ENCODE peak calls at places on chromosomes 11 and 22, in four cellular contexts. One of them, this sample, is unnamed. For H3K36me3, the result is how much of the 10 kb centered on the place peaks cover.

GRCh38 chr11:110091995-110092576 is 1.1 kb upstream of the ZC3H12C start:
- DNase-seq in GM12878: no peak
- DNase-seq in HepG2: peak
- DNase-seq in HCT116: peak
- DNase-seq in this sample: no peak

GRCh38 chr11:34356918-34357645 is 728 bp downstream of the ABTB2 start:
- DNase-seq in GM12878: no peak
- DNase-seq in HepG2: no peak
- DNase-seq in HCT116: no peak
- DNase-seq in this sample: no peak

GRCh38 chr11:128244896-128245295 is 342.5 kb downstream of the ETS1 start:
- DNase-seq in GM12878: no peak
- DNase-seq in HepG2: no peak
- DNase-seq in HCT116: no peak
- DNase-seq in this sample: no peak

GRCh38 chr22:45483319-45483718 is 19.4 kb upstream of the FBLN1 start:
- DNase-seq in GM12878: no peak
- DNase-seq in HepG2: no peak
- DNase-seq in HCT116: no peak
- DNase-seq in this sample: no peak

GRCh38 chr11:92489831-92490399 is 265.3 kb downstream of the FAT3 start:
- DNase-seq in GM12878: no peak
- DNase-seq in HepG2: no peak
- DNase-seq in HCT116: no peak
- DNase-seq in this sample: no peak

GRCh38 chr11:36258730-36259360 is 30.4 kb downstream of the COMMD9 start:
- DNase-seq in GM12878: no peak
- DNase-seq in HepG2: peak
- DNase-seq in HCT116: peak
- DNase-seq in this sample: peak

GRCh38 chr11:2698386-2699184 is 1.2 kb downstream of the KCNQ1OT1 start:
- DNase-seq in GM12878: no peak
- DNase-seq in HepG2: no peak
- DNase-seq in HCT116: no peak
- DNase-seq in this sample: no peak

GRCh38 chr11:123187670-123188507 is 7.2 kb downstream of the CLMP start:
- DNase-seq in GM12878: no peak
- DNase-seq in HepG2: no peak
- DNase-seq in HCT116: no peak
- DNase-seq in this sample: no peak

GRCh38 chr11:125345706-125346561 is 150.1 kb downstream of the FEZ1 start:
- DNase-seq in GM12878: no peak
- DNase-seq in HepG2: peak
- DNase-seq in HCT116: no peak
- DNase-seq in this sample: peak

GRCh38 chr11:44387825-44388224 is 77.9 kb upstream of the ALX4 start:
- DNase-seq in GM12878: no peak
- DNase-seq in HepG2: no peak
- DNase-seq in HCT116: no peak
- DNase-seq in this sample: no peak

GRCh38 chr11:31798057-31799035 is 12.8 kb downstream of the PAX6 start:
- DNase-seq in GM12878: no peak
- DNase-seq in HepG2: no peak
- DNase-seq in HCT116: no peak
- DNase-seq in this sample: no peak

GRCh38 chr22:44622685-44623084 is 79.3 kb upstream of the PRR5 start:
- DNase-seq in GM12878: no peak
- DNase-seq in HepG2: no peak
- DNase-seq in HCT116: no peak
- DNase-seq in this sample: no peak

GRCh38 chr11:130434521-130435223 is 6.3 kb upstream of the ADAMTS8 start:
- DNase-seq in GM12878: peak
- DNase-seq in HepG2: peak
- DNase-seq in HCT116: peak
- DNase-seq in this sample: peak

GRCh38 chr11:3837793-3838192 is 3.0 kb downstream of the RHOG start:
- DNase-seq in GM12878: no peak
- DNase-seq in HepG2: no peak
- DNase-seq in HCT116: no peak
- DNase-seq in this sample: no peak

GRCh38 chr22:45096256-45096907 is 67.3 kb upstream of the NUP50 start:
- DNase-seq in GM12878: no peak
- DNase-seq in HepG2: peak
- DNase-seq in HCT116: peak
- DNase-seq in this sample: peak

GRCh38 chr11:97641988-97642387 is 1252.2 kb downstream of the JRKL start:
- DNase-seq in GM12878: no peak
- DNase-seq in HepG2: no peak
- DNase-seq in HCT116: no peak
- DNase-seq in this sample: no peak

DNA sequence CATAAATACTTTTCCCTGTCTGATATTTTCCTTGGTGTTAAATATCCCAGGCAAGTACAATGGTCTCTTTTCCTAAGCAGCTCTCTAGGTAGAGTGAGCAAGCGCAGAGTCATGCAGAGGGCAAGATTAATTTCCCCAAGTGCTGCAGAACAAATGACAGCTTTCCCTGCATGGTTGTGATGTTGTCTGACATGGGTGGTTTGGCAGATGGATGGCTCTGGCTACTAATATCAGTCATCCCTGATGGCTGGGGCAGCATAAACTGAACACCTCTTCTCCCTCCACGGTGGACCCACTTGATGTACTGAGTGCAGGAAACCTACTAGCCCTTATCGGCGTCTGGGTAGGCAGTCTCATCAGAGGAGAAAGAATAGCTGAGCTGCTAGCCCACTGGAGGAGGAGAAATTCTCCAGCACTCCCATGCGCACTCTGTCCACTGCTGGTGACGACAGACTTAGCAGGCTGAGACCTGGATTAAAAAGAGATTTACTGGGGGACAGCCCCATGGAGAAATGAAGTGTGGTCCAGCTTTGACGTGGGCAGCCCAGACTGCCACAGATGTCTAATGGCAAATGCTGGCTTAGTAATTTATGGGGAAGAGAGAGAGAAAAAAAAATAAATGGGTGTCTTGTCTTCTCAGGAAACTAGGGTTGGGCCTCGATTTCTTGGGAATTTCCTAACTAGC is 202.8 kb downstream of the DBX1 start:
- DNase-seq in GM12878: no peak
- DNase-seq in HepG2: no peak
- DNase-seq in HCT116: no peak
- DNase-seq in this sample: no peak
- TF ChIP-seq ZNF274 in GM12878: no peak
- TF ChIP-seq ZNF274 in HepG2: no peak
- TF ChIP-seq ZNF274 in HCT116: no peak
- TF ChIP-seq ZNF274 in this sample: no peak

DNA sequence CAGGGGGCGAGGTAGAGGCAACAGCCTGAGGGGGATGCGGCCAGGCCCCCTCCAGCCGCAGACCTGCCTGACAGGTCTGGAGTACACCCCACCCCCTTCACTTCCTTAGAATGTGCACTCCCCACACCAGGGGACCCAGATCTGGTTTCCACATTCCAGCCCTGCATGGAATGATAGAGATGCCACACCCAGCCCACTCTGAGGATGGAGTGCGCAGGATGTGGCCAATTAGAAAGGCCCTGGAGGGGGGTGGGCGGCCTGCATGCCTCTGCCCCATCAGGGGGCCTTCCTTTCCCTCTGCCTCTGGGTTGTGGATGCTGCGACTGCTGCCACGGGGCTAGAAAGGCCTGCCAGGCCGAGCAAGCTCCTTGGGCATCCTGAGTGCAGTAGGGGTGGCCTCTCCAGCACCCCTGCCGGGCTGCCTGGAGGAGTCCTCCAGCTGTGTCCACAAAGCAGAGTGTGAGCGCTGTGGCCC is 28.2 kb upstream of the MGAT3 start:
- DNase-seq in GM12878: no peak
- DNase-seq in HepG2: no peak
- DNase-seq in HCT116: no peak
- DNase-seq in this sample: peak
- H3K36me3 ChIP-seq in GM12878: under half
- H3K36me3 ChIP-seq in HepG2: under half
- H3K36me3 ChIP-seq in HCT116: under half
- H3K36me3 ChIP-seq in this sample: half or more

GRCh38 chr11:45560153-45560934 is 105.1 kb downstream of the CHST1 start:
- DNase-seq in GM12878: no peak
- DNase-seq in HepG2: no peak
- DNase-seq in HCT116: no peak
- DNase-seq in this sample: no peak
- H3K9ac ChIP-seq in GM12878: no peak
- H3K9ac ChIP-seq in HepG2: no peak
- H3K9ac ChIP-seq in HCT116: no peak
- H3K9ac ChIP-seq in this sample: no peak

GRCh38 chr11:16964501-16964900 is 49.7 kb downstream of the PLEKHA7 start:
- DNase-seq in GM12878: no peak
- DNase-seq in HepG2: no peak
- DNase-seq in HCT116: no peak
- DNase-seq in this sample: no peak
- TF ChIP-seq ZNF274 in GM12878: no peak
- TF ChIP-seq ZNF274 in HepG2: no peak
- TF ChIP-seq ZNF274 in HCT116: no peak
- TF ChIP-seq ZNF274 in this sample: no peak

DNA sequence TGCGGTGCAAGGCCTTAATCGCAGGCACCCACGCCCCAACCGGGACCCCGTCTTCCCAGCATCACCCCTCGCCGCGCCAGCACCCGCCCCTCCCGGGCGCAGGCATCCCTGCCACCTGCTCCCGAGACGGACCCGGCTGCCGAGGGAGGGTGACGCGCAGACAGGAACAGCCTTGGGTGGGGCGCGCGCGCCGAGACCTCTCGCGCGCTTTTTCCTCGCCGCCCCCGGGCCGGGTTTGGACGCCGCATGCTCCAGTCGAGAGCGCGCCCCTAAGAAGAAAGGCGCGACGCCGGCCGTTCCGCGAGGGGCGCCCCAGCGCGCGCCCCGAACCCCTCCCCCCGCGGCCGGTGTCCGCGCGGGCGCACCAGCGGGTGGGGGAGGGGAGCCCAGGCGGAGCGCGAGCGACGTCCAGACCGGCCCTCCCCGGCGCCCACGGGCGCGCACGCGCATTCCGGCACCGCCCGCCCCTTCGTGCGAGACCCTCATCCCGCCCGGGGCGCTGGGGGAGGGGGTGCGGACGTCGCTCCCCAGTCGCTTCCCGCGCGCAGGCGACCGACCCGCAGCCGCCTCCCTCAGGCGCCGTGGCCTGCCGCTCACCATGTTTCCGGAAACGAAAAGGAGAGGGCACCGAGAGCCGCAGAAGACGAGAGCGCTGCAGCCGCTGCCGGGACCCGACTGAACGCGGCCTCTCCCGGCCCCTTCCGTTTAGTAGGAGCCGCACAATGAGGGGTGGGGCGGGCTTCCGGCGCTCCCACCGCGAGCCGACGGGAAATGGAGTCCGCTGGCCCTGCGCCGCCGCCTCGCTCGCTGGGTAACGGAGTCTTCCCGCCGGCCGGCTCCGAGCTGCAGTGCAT is at the start of gene CFL1:
- DNase-seq in GM12878: peak
- DNase-seq in HepG2: peak
- DNase-seq in HCT116: peak
- DNase-seq in this sample: peak
- H3K36me3 ChIP-seq in GM12878: under half
- H3K36me3 ChIP-seq in HepG2: under half
- H3K36me3 ChIP-seq in HCT116: under half
- H3K36me3 ChIP-seq in this sample: half or more

GRCh38 chr11:106271126-106271525 is 193.7 kb downstream of the AASDHPPT start:
- DNase-seq in GM12878: no peak
- DNase-seq in HepG2: no peak
- DNase-seq in HCT116: no peak
- DNase-seq in this sample: no peak
- H3K9ac ChIP-seq in GM12878: no peak
- H3K9ac ChIP-seq in HepG2: no peak
- H3K9ac ChIP-seq in HCT116: no peak
- H3K9ac ChIP-seq in this sample: no peak

DNA sequence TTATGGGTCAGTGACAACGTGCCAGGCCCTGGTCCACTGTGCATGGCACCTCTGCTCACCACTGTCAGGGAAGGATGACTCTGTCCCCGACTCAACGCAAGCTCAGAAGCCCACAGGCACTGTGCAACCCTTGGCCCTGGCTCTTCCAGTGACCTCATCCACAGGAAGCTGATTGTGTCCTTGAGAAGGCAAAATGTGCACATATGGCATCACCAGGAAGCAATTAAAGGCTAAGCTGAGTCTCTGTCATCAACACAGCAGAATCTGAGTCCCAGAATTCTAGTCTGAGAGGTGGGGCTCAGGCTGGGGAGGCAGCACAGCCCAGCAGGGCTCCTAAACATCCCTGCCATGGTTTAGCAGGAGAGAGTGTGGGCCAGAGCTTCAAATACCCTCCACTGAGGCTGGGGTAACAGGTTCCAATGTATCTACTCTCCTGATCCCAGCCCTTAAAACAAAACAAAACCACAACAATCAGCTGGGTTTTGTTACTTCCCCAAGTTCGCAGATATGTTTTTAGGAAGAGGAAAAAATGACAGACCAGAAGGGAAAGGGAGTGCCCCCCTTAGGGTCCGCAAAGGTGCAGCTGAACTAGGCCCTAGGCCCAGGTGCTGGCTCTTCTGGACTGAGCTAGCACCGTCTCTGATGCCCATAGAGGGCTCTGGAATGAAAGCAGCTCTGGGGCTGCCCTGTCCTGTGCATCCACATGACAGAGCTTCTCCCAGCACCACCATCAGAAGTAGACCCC is 33.5 kb upstream of the GNAZ start:
- DNase-seq in GM12878: no peak
- DNase-seq in HepG2: peak
- DNase-seq in HCT116: no peak
- DNase-seq in this sample: no peak
- TF ChIP-seq ZNF274 in GM12878: no peak
- TF ChIP-seq ZNF274 in HepG2: no peak
- TF ChIP-seq ZNF274 in HCT116: no peak
- TF ChIP-seq ZNF274 in this sample: no peak